ENCODE peak calls at places on chromosomes 6 and 20, in eight cellular contexts. N, X, Z, M, S, C, T and K are unnamed samples.

GRCh38 chr20:15487682-15488081 is 1085.6 kb downstream of the KIF16B start:
- DNase-seq in T (no peak), S (no peak), M (no peak), X (no peak), Z (no peak), N (no peak), C (no peak), K (no peak)

GRCh38 chr6:43186019-43186418 is 4.0 kb downstream of the CUL9 start:
- DNase-seq in N (no peak), S (no peak), Z (no peak), M (no peak), T (no peak), C (no peak), X (no peak), K (no peak)

GRCh38 chr20:20611165-20611564 is 101.3 kb downstream of the RALGAPA2 start:
- DNase-seq in Z (peak; percentile 21), M (no peak), N (no peak), T (no peak), C (no peak), X (no peak), S (no peak), K (no peak)

GRCh38 chr6:118353564-118353963 is 194.5 kb upstream of the PLN start:
- DNase-seq in T (no peak), C (no peak), M (no peak), X (no peak), Z (no peak), S (no peak), N (no peak), K (no peak)

GRCh38 chr6:153771577-153771976 is 267.5 kb upstream of the OPRM1 start:
- DNase-seq in S (no peak), M (no peak), C (no peak), N (no peak), Z (no peak), X (no peak), T (no peak), K (no peak)

GRCh38 chr20:24747015-24747712 is 201.9 kb upstream of the CST7 start:
- DNase-seq in S (no peak), C (no peak), T (no peak), M (no peak), X (no peak), Z (no peak), N (peak; percentile 34), K (no peak)

GRCh38 chr6:36382976-36383375 is 4.5 kb downstream of the ETV7 start:
- DNase-seq in S (no peak), T (no peak), X (no peak), N (no peak), Z (no peak), M (no peak), C (no peak), K (no peak)

GRCh38 chr6:46274502-46274901 is 103.7 kb upstream of the ENPP5 start:
- DNase-seq in M (no peak), X (no peak), C (no peak), T (no peak), Z (no peak), N (no peak), S (no peak), K (no peak)

GRCh38 chr20:38466171-38466570 is 6.5 kb upstream of the RALGAPB start:
- DNase-seq in T (no peak), C (no peak), N (no peak), M (no peak), S (no peak), X (no peak), Z (no peak), K (no peak)

GRCh38 chr6:82711105-82711829 is 347.6 kb downstream of the TPBG start:
- DNase-seq in X (no peak), T (no peak), M (no peak), S (peak; percentile 8), N (no peak), Z (no peak), C (no peak), K (no peak)

GRCh38 chr6:108587258-108588059 is 26.7 kb downstream of the FOXO3 start:
- DNase-seq in X (no peak), N (no peak), T (no peak), S (peak; percentile 78), C (no peak), Z (peak; percentile 82), M (no peak), K (no peak)
- H3K4me1 ChIP-seq in X (peaks cover 51% of the 10 kb centered on the region), N (peaks cover 49% of the 10 kb centered on the region), T (peaks cover 11% of the 10 kb centered on the region), S (peaks cover 49% of the 10 kb centered on the region), C (peaks cover 40% of the 10 kb centered on the region), Z (peaks cover 62% of the 10 kb centered on the region), M (peaks cover 17% of the 10 kb centered on the region), K (no peaks in the 10 kb centered on the region)

GRCh38 chr20:62350098-62350628 is 16.9 kb downstream of the LAMA5 start:
- DNase-seq in Z (no peak), C (peak; percentile 74), N (no peak), T (no peak), X (no peak), M (no peak), S (no peak), K (no peak)
- H3K4me1 ChIP-seq in Z (peaks cover under 1% of the 10 kb centered on the region), C (no peaks in the 10 kb centered on the region), N (peaks cover 1% of the 10 kb centered on the region), T (no peaks in the 10 kb centered on the region), X (peaks cover 8% of the 10 kb centered on the region), M (peaks cover 19% of the 10 kb centered on the region), S (peaks cover 11% of the 10 kb centered on the region), K (no peaks in the 10 kb centered on the region)

GRCh38 chr6:33915134-33915533 is 111.3 kb upstream of the MLN start:
- DNase-seq in N (no peak), S (no peak), Z (no peak), T (no peak), C (no peak), M (no peak), X (no peak), K (peak; percentile 38)

GRCh38 chr6:33911488-33911887 is 107.7 kb upstream of the MLN start:
- DNase-seq in N (no peak), S (no peak), X (no peak), Z (no peak), M (no peak), C (no peak), T (no peak), K (no peak)

GRCh38 chr6:33909737-33910136 is 105.9 kb upstream of the MLN start:
- DNase-seq in X (no peak), S (no peak), M (no peak), Z (no peak), N (peak; percentile 39), C (no peak), T (no peak), K (no peak)

GRCh38 chr6:33914519-33915120 is 110.8 kb upstream of the MLN start:
- DNase-seq in M (no peak), S (no peak), C (peak; percentile 30), T (peak; percentile 18), X (no peak), Z (no peak), N (no peak), K (peak; percentile 79)

DNA sequence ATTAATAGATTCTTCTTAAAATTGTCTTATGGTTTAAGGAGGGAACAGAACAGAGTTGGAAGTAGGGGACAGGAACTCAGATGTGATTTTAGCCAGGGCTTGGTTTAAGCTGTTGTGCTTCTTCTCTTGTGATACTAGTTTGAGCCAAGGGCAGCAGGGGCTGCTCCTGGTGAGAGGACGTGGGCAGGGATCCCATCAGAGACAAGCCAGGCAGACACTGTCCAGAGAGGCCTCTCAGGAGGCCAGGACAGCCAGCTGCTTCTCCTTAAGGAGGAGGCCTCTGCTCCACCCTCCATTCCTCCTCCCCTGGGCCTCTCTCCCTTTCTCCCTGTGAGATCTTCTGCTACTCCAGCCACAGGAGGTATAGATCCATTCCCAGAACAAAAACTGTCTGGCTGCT is 108.4 kb upstream of the MLN start:
- DNase-seq in C (no peak), N (no peak), S (no peak), T (no peak), Z (no peak), M (no peak), X (no peak), K (no peak)
- H3K4me1 ChIP-seq in C (no peaks in the 10 kb centered on the region), N (peaks cover 8% of the 10 kb centered on the region), S (no peaks in the 10 kb centered on the region), T (peaks cover 26% of the 10 kb centered on the region), Z (no peaks in the 10 kb centered on the region), M (no peaks in the 10 kb centered on the region), X (no peaks in the 10 kb centered on the region), K (peaks cover 2% of the 10 kb centered on the region)

GRCh38 chr20:22572023-22572422 is 12.3 kb downstream of the FOXA2 start:
- DNase-seq in C (no peak), S (no peak), Z (no peak), M (no peak), N (no peak), X (no peak), T (no peak), K (no peak)
- H3K4me1 ChIP-seq in C (no peaks in the 10 kb centered on the region), S (no peaks in the 10 kb centered on the region), Z (no peaks in the 10 kb centered on the region), M (no peaks in the 10 kb centered on the region), N (no peaks in the 10 kb centered on the region), X (peaks cover 95% of the 10 kb centered on the region), T (no peaks in the 10 kb centered on the region), K (no peaks in the 10 kb centered on the region)

DNA sequence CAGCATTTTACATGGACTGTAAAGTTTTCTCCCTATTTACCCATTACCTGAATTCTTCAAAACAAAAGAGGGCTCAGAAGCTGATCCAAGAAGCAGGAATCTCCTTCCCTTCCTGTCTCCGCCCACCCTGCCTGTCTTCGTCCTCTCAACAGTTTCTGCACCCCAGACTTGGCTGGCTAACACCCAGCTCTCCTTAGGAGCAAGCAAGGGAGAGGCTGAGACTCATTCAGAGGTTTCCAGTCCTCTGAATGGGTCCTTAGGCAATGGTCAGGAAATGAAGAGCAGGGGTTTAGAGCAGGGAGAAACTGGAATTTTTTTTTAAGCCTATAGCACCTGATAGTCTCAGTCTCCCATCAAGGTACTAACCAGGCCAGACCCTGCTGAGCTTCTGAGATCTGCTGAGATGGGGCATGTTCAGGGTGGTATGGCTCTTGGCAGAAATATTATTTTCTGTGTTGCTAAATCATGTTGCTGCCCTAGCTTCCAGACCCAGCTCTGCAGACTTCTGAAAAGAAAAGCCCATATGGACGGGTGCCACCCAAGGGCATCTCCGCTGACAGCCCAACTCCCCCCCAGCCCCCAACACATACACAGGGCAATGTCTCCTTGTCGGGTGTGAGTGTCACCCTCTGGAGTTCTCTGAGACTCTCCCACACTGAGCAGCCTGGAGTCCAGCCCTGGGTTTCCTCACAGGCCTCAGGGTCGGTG is 74.6 kb upstream of the CD93 start:
- DNase-seq in X (peak; percentile 59), T (no peak), C (no peak), M (no peak), Z (peak; percentile 33), S (peak; percentile 23), N (no peak), K (no peak)
- H3K4me1 ChIP-seq in X (peaks cover 12% of the 10 kb centered on the region), T (peaks cover 4% of the 10 kb centered on the region), C (peaks cover 5% of the 10 kb centered on the region), M (no peaks in the 10 kb centered on the region), Z (peaks cover 18% of the 10 kb centered on the region), S (peaks cover 37% of the 10 kb centered on the region), N (peaks cover 5% of the 10 kb centered on the region), K (no peaks in the 10 kb centered on the region)